ENCODE peak calls at places on chromosomes 13 and 19, in four cellular contexts. G is GM06990, S is mesothelial cell of epicardium, B is AG04449. M is an unnamed sample.

GRCh38 chr13:44373601-44374347 is at the start of gene SERP2:
- DNase-seq in S (peak; percentile 44), G (no peak), B (no peak), M (no peak)

GRCh38 chr19:30204721-30205120 is 167.5 kb upstream of the ZNF536 start:
- DNase-seq in G (no peak), B (no peak), S (no peak), M (no peak)

GRCh38 chr19:56133858-56134654 is 7.0 kb upstream of the ZNF444 start:
- DNase-seq in S (no peak), B (no peak), G (peak; percentile 44), M (no peak)

GRCh38 chr13:76148374-76148773 is 512.2 kb downstream of the LMO7 start:
- DNase-seq in B (no peak), G (no peak), S (no peak), M (no peak)

GRCh38 chr13:76921516-76921915 is 26.8 kb upstream of the ACOD1 start:
- DNase-seq in G (no peak), S (no peak), B (no peak), M (no peak)

GRCh38 chr13:114077938-114078335 is 54.5 kb downstream of the RASA3 start:
- DNase-seq in S (no peak), G (no peak), B (no peak), M (no peak)

GRCh38 chr13:110685305-110685704 is 20.6 kb downstream of the CARS2 start:
- DNase-seq in S (no peak), G (no peak), B (peak; percentile 84), M (no peak)

GRCh38 chr19:38388310-38389100 is at the start of gene SPRED3:
- DNase-seq in B (no peak), G (no peak), S (peak; percentile 59), M (no peak)

GRCh38 chr19:48967346-48968178 is 2.5 kb downstream of the FTL start:
- DNase-seq in G (no peak), S (no peak), B (no peak), M (no peak)

GRCh38 chr19:5536337-5536894 is 31.3 kb downstream of the TINCR start:
- DNase-seq in S (peak; percentile 72), G (no peak), B (no peak), M (no peak)

GRCh38 chr19:16442386-16443276 is 29.1 kb downstream of the EPS15L1 start:
- DNase-seq in G (no peak), S (no peak), B (no peak), M (no peak)

GRCh38 chr19:30605333-30605732 is 233.1 kb downstream of the ZNF536 start:
- DNase-seq in G (no peak), S (no peak), B (no peak), M (no peak)

GRCh38 chr13:42991892-42992584 is at the start of gene EPSTI1:
- DNase-seq in G (peak; percentile 86), S (peak; percentile 66), B (no peak), M (peak; percentile 69)

GRCh38 chr13:29591310-29591709 is 4.2 kb downstream of the SLC7A1 start:
- DNase-seq in G (no peak), S (no peak), B (no peak), M (no peak)

GRCh38 chr19:40716031-40716654 is 543 bp downstream of the COQ8B start:
- DNase-seq in B (no peak), S (peak; percentile 76), G (peak; percentile 68), M (peak; percentile 26)

GRCh38 chr13:32314968-32315254 is 252 bp downstream of the ZAR1L start:
- DNase-seq in G (no peak), B (no peak), S (no peak), M (no peak)

GRCh38 chr13:23321534-23322241 is 111.8 kb downstream of the SACS start:
- DNase-seq in G (no peak), S (no peak), B (peak; percentile 76), M (no peak)

GRCh38 chr13:51794959-51795358 is 9.0 kb downstream of the DHRS12 start:
- DNase-seq in G (no peak), B (no peak), S (no peak), M (no peak)

GRCh38 chr19:7463575-7463974 is 25.3 kb downstream of the PEX11G start:
- DNase-seq in S (no peak), B (no peak), G (no peak), M (no peak)

GRCh38 chr13:50677687-50678463 is 165.6 kb downstream of the DLEU7 start:
- DNase-seq in S (no peak), B (no peak), G (no peak), M (no peak)

GRCh38 chr13:31134055-31134711 is 27.5 kb downstream of the HSPH1 start:
- DNase-seq in G (no peak), B (no peak), S (no peak), M (no peak)

GRCh38 chr13:25928941-25929505 is 122.8 kb downstream of the SHISA2 start:
- DNase-seq in B (no peak), S (no peak), G (no peak), M (no peak)

GRCh38 chr13:35791191-35791902 is 314.9 kb upstream of the MAB21L1 start:
- DNase-seq in G (no peak), S (no peak), B (no peak), M (no peak)

GRCh38 chr19:3476830-3477229 is 3.5 kb downstream of the SMIM24 start:
- DNase-seq in B (no peak), G (no peak), S (no peak), M (no peak)

GRCh38 chr19:56642711-56643459 is at the start of gene SMIM17:
- DNase-seq in S (no peak), B (no peak), G (no peak), M (no peak)

GRCh38 chr19:47766670-47767069 is 11.8 kb upstream of the SELENOW start:
- DNase-seq in S (no peak), B (no peak), G (no peak), M (no peak)

GRCh38 chr13:112255550-112256120 is 120.5 kb upstream of the SPACA7 start:
- DNase-seq in B (no peak), S (no peak), G (no peak), M (no peak)

GRCh38 chr13:90415902-90416301 is 931.6 kb upstream of the MIR17HG start:
- DNase-seq in G (no peak), B (no peak), S (no peak), M (no peak)

GRCh38 chr19:12838182-12838890 is at the start of gene MAST1:
- DNase-seq in S (peak; percentile 67), B (no peak), G (peak; percentile 66), M (no peak)
- TF ChIP-seq CTCF in S (peak; percentile 29), B (peak; percentile 38), G (no peak), M (no peak)

GRCh38 chr13:20704459-20705069 is 1.1 kb downstream of the IL17D start:
- DNase-seq in B (no peak), G (peak; percentile 25), S (no peak), M (no peak)

GRCh38 chr13:20703785-20704458 is 423 bp downstream of the IL17D start:
- DNase-seq in B (no peak), S (peak; percentile 85), G (peak; percentile 88), M (peak; percentile 72)

GRCh38 chr13:20702530-20702929 is 969 bp upstream of the IL17D start:
- DNase-seq in G (no peak), B (no peak), S (no peak), M (no peak)

GRCh38 chr13:20700288-20700687 is 3.2 kb upstream of the IL17D start:
- DNase-seq in S (no peak), G (no peak), B (no peak), M (no peak)

GRCh38 chr13:20702945-20703784 is at the start of gene IL17D:
- DNase-seq in B (no peak), S (peak; percentile 56), G (peak; percentile 69), M (peak; percentile 40)
- TF ChIP-seq CTCF in B (no peak), S (no peak), G (peak; percentile 19), M (no peak)

GRCh38 chr13:105327727-105328126 is 1207.7 kb downstream of the EFNB2 start:
- DNase-seq in B (no peak), S (no peak), G (no peak), M (no peak)
- TF ChIP-seq CTCF in B (no peak), S (no peak), G (no peak), M (no peak)

GRCh38 chr13:27788271-27788670 is 4.0 kb upstream of the GSX1 start:
- DNase-seq in S (no peak), G (no peak), B (no peak), M (no peak)

GRCh38 chr13:27783111-27783510 is 9.2 kb upstream of the GSX1 start:
- DNase-seq in B (no peak), S (no peak), G (no peak), M (no peak)
- TF ChIP-seq CTCF in B (peak; percentile 11), S (no peak), G (peak; percentile 39), M (no peak)

GRCh38 chr19:18470153-18470552 is 32.2 kb upstream of the ISYNA1 start:
- DNase-seq in S (no peak), G (no peak), B (no peak), M (no peak)
- TF ChIP-seq CTCF in S (no peak), G (peak; percentile 62), B (peak; percentile 38), M (no peak)

GRCh38 chr19:35738021-35738886 is 4.0 kb downstream of the IGFLR1 start:
- DNase-seq in S (no peak), G (no peak), B (no peak), M (no peak)

GRCh38 chr19:35734889-35735288 is 7.4 kb downstream of the IGFLR1 start:
- DNase-seq in S (no peak), B (no peak), G (no peak), M (no peak)

GRCh38 chr19:35739275-35740107 is 2.8 kb downstream of the IGFLR1 start:
- DNase-seq in G (no peak), S (no peak), B (no peak), M (no peak)

GRCh38 chr19:35738887-35739229 is 3.4 kb downstream of the IGFLR1 start:
- DNase-seq in G (no peak), S (no peak), B (no peak), M (no peak)

GRCh38 chr19:35736913-35737886 is 5.1 kb downstream of the IGFLR1 start:
- DNase-seq in G (no peak), B (no peak), S (no peak), M (no peak)
- TF ChIP-seq CTCF in G (peak; percentile 34), B (no peak), S (peak; percentile 25), M (no peak)

M was measured in activated B cell treated with CpG ODN at 0.5 μM for 24 hours.